ENCODE peak calls at places on chromosomes 2 and 18, in seven cellular contexts. A, I, N, X, Y, L and S are unnamed samples.

GRCh38 chr2:48183991-48184390 is 277.7 kb upstream of the FBXO11 start:
- DNase-seq in A (no peak), I (no peak), N (no peak), X (no peak), Y (no peak), L (no peak), S (no peak)

GRCh38 chr18:4224031-4224704 is 230.9 kb downstream of the DLGAP1 start:
- DNase-seq in A (no peak), I (no peak), N (no peak), X (no peak), Y (no peak), L (no peak), S (no peak)

GRCh38 chr2:26150243-26150642 is 22.6 kb upstream of the GAREM2 start:
- DNase-seq in A (no peak), I (no peak), N (no peak), X (no peak), Y (no peak), L (no peak), S (no peak)

GRCh38 chr18:74078257-74078656 is 69.4 kb downstream of the FBXO15 start:
- DNase-seq in A (no peak), I (no peak), N (no peak), X (no peak), Y (no peak), L (no peak), S (no peak)

GRCh38 chr18:24368749-24369148 is 28.9 kb downstream of the OSBPL1A start:
- DNase-seq in A (no peak), I (no peak), N (no peak), X (no peak), Y (no peak), L (no peak), S (peak; percentile 28)

GRCh38 chr2:195009202-195009601 is 647.8 kb upstream of the SLC39A10 start:
- DNase-seq in A (no peak), I (no peak), N (no peak), X (no peak), Y (no peak), L (no peak), S (no peak)

GRCh38 chr2:54634564-54635511 is 88.6 kb upstream of the EML6 start:
- DNase-seq in A (no peak), I (peak; percentile 24), N (no peak), X (peak; percentile 38), Y (no peak), L (no peak), S (peak; percentile 88)

GRCh38 chr2:241958818-241959545 is 89.5 kb downstream of the RTP5 start:
- DNase-seq in A (no peak), I (no peak), N (no peak), X (no peak), Y (no peak), L (no peak), S (no peak)

GRCh38 chr2:159939946-159940345 is 122.5 kb downstream of the PLA2R1 start:
- DNase-seq in A (no peak), I (no peak), N (no peak), X (peak; percentile 25), Y (no peak), L (no peak), S (no peak)

DNA sequence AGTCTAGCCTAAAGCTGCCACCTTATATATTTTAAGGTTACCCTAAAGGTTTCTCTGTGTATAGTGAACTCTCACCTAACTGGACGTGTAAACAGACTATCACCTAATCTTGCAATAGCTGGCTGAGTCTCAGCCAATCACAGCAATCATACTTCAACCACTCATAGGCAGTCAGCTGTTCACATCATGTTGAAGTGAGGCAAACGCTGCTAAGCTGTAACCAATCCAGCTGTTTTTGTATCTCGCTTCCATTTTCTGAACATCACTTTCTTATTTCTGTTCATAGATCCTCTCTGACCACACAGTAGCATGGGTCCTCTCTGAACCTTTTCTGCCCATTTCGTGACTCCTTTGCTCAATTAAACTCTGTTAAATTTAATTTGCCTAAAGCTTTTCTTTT is 468.2 kb upstream of the POU3F3 start:
- DNase-seq in A (no peak), I (no peak), N (no peak), X (no peak), Y (no peak), L (no peak), S (no peak)
- H3K4me3 ChIP-seq in A (no peak overlapping the region), I (no peak overlapping the region), N (no peak overlapping the region), X (no peak overlapping the region), Y (no peak overlapping the region), L (no peak overlapping the region), S (no peak overlapping the region)

DNA sequence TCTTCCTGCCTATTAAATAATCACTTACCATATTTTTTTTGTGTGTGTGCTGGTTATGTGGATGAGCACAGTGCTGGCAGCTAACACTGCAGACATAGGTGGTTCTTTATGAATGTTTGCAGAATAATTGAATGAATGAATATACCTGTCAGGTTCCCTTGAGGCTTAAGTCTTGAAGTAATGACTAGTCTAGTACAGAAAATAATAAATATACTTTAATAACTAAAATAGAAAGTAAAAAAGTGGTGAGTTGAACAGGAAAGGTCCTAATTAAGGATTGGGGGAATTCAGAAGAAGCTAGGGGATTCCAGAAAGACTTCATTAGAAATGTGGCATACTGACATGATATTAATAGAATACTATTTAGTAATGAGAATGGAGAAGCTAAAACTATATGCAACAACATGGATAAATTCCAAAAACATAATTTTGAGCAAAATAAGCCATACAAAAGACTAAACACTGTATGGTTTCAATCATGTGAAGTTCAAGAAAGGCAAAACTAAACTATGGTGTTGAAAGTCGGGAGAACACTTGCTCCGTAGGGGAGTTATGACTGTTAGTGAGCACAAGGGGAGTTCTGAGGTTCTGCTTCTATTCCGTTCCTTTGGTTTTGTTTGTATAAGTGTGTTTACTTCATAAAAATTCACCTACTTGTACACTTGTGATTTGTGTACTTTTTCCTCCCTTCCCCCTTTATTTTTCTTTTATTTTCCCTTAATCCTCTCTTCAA is 464.6 kb downstream of the MTX2 start:
- DNase-seq in A (no peak), I (no peak), N (no peak), X (no peak), Y (no peak), L (no peak), S (no peak)
- H3K27me3 ChIP-seq in A (no peaks in the 10 kb centered on the region), I (no peaks in the 10 kb centered on the region), N (no peaks in the 10 kb centered on the region), X (no peaks in the 10 kb centered on the region), Y (no peaks in the 10 kb centered on the region), L (no peaks in the 10 kb centered on the region), S (no peaks in the 10 kb centered on the region)

GRCh38 chr2:131104487-131105155 is 515 bp upstream of the PLEKHB2 start:
- DNase-seq in A (peak; percentile 68), I (peak; percentile 82), N (peak; percentile 85), X (peak; percentile 81), Y (peak; percentile 49), L (no peak), S (no peak)

GRCh38 chr2:131105950-131106801 is 1.0 kb downstream of the PLEKHB2 start:
- DNase-seq in A (peak; percentile 57), I (peak; percentile 63), N (peak; percentile 58), X (peak; percentile 30), Y (peak; percentile 42), L (no peak), S (no peak)

DNA sequence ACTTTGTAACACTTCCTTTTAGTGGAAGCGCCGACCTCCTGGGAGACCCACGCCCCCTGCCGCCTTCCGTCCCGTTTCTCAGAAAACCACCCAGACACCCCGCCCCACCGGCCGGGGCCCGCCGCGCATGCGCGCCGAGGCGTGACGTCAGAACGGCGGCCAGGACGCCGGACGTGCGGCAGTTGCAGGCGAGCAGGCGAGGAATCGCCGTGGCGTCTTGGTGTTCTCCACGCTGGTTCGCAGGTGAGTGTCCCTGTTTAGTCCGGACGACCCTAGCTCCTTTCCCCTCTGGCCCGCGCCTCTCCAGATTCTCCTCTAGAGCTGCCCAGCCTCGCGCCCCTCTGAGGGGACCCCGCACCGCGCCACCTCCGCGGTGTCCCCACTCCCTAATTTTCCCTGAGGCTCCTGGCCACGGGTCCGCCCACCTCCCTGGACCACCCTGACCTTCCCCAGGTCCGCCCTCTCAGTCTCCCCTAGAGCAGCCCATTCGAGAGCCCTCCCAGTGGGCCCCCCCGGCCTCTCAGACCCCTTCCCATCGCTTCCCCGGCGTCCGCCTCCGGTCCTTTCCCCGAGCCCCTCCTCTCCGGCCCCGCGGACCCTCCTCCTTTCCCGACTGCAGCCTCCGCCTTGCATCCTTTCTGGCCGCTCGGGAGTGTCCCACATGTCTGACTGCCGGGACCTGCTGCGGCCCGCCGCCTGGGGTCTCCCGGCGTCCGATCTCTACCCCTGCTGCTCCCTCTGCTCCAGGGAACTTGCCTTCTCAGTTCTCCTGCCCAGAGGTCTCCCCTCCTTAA is at the start of gene PLEKHB2:
- DNase-seq in A (peak; percentile 89), I (peak; percentile 89), N (peak; percentile 93), X (peak; percentile 84), Y (peak; percentile 92), L (peak; percentile 93), S (no peak)
- TF ChIP-seq CTCF in A (no peak), I (no peak), N (peak; percentile 36), X (no peak), Y (no peak), L (peak; percentile 25), S (peak; percentile 32)

GRCh38 chr2:96537734-96538486 is 1.4 kb downstream of the ARID5A start:
- DNase-seq in A (no peak), I (no peak), N (no peak), X (peak; percentile 42), Y (no peak), L (no peak), S (no peak)
- H3K4me3 ChIP-seq in A (peak overlapping the region; percentile 99), I (peak overlapping the region; percentile 71), N (peak overlapping the region; percentile 95), X (peak overlapping the region; percentile 77), Y (peak overlapping the region; percentile 84), L (peak overlapping the region; percentile 72), S (peak overlapping the region; percentile 59)

GRCh38 chr2:3703236-3703682 is at the start of gene DCDC2C:
- DNase-seq in A (no peak), I (no peak), N (no peak), X (peak; percentile 83), Y (no peak), L (no peak), S (no peak)
- H3K27me3 ChIP-seq in A (peaks cover 29% of the 10 kb centered on the region), I (no peaks in the 10 kb centered on the region), N (peaks cover 34% of the 10 kb centered on the region), X (peaks cover 32% of the 10 kb centered on the region), Y (peaks cover 20% of the 10 kb centered on the region), L (no peaks in the 10 kb centered on the region), S (peaks cover 17% of the 10 kb centered on the region)

GRCh38 chr18:62245699-62246098 is 58.6 kb downstream of the RELCH start:
- DNase-seq in A (no peak), I (no peak), N (no peak), X (peak; percentile 21), Y (no peak), L (no peak), S (no peak)
- TF ChIP-seq CTCF in A (no peak), I (no peak), N (no peak), X (peak; percentile 26), Y (no peak), L (no peak), S (no peak)

DNA sequence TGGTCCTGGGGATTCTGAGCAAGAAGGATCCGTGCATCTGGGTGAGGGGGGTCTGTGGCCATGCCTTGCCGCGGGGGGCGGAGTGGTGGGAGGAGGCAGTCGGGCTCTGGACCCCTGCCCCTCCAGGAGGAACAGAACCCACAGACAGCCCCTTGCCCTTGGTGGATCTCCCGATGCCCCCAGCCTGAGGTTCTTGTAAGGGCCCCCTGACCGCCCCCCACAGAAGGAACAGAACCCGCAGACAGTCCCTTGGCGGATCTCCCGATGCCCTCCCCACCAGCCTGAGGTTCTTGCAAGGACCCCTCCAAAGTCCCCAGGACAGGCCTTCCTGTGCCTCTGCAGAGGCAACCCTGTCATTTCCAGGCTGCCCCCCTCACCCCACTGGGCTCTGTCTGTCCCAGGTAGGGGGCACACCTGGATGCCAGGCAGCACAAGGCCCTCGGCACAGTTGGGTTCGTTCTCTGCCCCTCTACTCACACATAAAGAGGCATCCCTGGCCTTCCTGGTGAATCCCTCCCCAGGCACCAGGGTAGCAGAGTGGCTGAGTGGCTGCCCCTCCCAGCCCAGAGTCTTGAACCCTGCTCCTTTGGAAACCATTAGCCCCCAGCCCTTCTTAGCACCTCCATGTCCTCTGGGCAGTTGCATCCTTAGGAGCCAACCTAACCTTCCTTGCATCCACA is 1.9 kb downstream of the GPC1 start:
- DNase-seq in A (no peak), I (no peak), N (peak; percentile 39), X (no peak), Y (no peak), L (peak; percentile 35), S (no peak)
- H3K4me3 ChIP-seq in A (peak overlapping the region; percentile 90), I (no peak overlapping the region), N (peak overlapping the region; percentile 68), X (peak overlapping the region; percentile 64), Y (peak overlapping the region; percentile 68), L (peak overlapping the region; percentile 66), S (peak overlapping the region; percentile 1)